ENCODE peak calls at places on chromosomes 16 and 17, in four cellular contexts. W, N, K and Y are unnamed samples. For H3K4me1, the result is how much of the 10 kb centered on the place peaks cover.

GRCh38 chr17:50207318-50207717 is 5.9 kb upstream of the COL1A1 start:
- DNase-seq in W (no peak), N (no peak), K (no peak), Y (no peak)

GRCh38 chr17:79435962-79436361 is 174.9 kb downstream of the RBFOX3 start:
- DNase-seq in W (no peak), N (no peak), K (no peak), Y (no peak)

GRCh38 chr17:73646409-73647305 is 2.4 kb upstream of the SDK2 start:
- DNase-seq in W (peak), N (no peak), K (no peak), Y (no peak)

GRCh38 chr16:78489072-78489471 is 389.6 kb downstream of the WWOX start:
- DNase-seq in W (no peak), N (no peak), K (no peak), Y (no peak)

GRCh38 chr17:29581583-29582253 is 7.7 kb downstream of the GIT1 start:
- DNase-seq in W (no peak), N (no peak), K (no peak), Y (no peak)

GRCh38 chr16:56767018-56767417 is 37.1 kb downstream of the NUP93 start:
- DNase-seq in W (no peak), N (no peak), K (no peak), Y (no peak)

GRCh38 chr16:61210039-61210438 is 826.2 kb downstream of the CDH8 start:
- DNase-seq in W (no peak), N (no peak), K (no peak), Y (no peak)

GRCh38 chr16:20746461-20746860 is 4.8 kb upstream of the THUMPD1 start:
- DNase-seq in W (no peak), N (no peak), K (no peak), Y (no peak)

GRCh38 chr17:40326832-40327199 is 17.8 kb downstream of the RARA start:
- DNase-seq in W (no peak), N (no peak), K (peak), Y (no peak)

GRCh38 chr17:60491771-60492170 is 34.3 kb downstream of the APPBP2 start:
- DNase-seq in W (no peak), N (no peak), K (no peak), Y (no peak)

GRCh38 chr16:165218-165538 is 600 bp upstream of the HBM start:
- DNase-seq in W (no peak), N (no peak), K (no peak), Y (no peak)

GRCh38 chr17:31398381-31399275 is 7.2 kb downstream of the RAB11FIP4 start:
- DNase-seq in W (no peak), N (no peak), K (no peak), Y (no peak)

GRCh38 chr16:48611329-48612137 is 1.6 kb upstream of the N4BP1 start:
- DNase-seq in W (peak), N (no peak), K (no peak), Y (no peak)

GRCh38 chr17:32517982-32518381 is 31.2 kb downstream of the CDK5R1 start:
- DNase-seq in W (no peak), N (no peak), K (no peak), Y (no peak)

GRCh38 chr16:56233795-56234566 is 42.7 kb downstream of the GNAO1 start:
- DNase-seq in W (no peak), N (no peak), K (no peak), Y (no peak)

GRCh38 chr17:70956731-70957130 is 787.4 kb downstream of the KCNJ2 start:
- DNase-seq in W (no peak), N (no peak), K (no peak), Y (no peak)

GRCh38 chr16:12271006-12271405 is 294.5 kb downstream of the SNX29 start:
- DNase-seq in W (no peak), N (peak), K (no peak), Y (peak)

GRCh38 chr16:56932588-56933265 is 785 bp downstream of the HERPUD1 start:
- DNase-seq in W (peak), N (no peak), K (peak), Y (no peak)

GRCh38 chr16:28915181-28915580 is 9.9 kb downstream of the RABEP2 start:
- DNase-seq in W (no peak), N (no peak), K (no peak), Y (no peak)

GRCh38 chr16:86702824-86703588 is 124.7 kb downstream of the FOXL1 start:
- DNase-seq in W (no peak), N (no peak), K (no peak), Y (no peak)

GRCh38 chr17:39663688-39664580 is 1.2 kb upstream of the TCAP start:
- DNase-seq in W (no peak), N (no peak), K (no peak), Y (no peak)

GRCh38 chr16:81455006-81455405 is 10.4 kb downstream of the CMIP start:
- DNase-seq in W (no peak), N (no peak), K (no peak), Y (no peak)

GRCh38 chr16:12340151-12340733 is 363.7 kb downstream of the SNX29 start:
- DNase-seq in W (peak), N (no peak), K (peak), Y (peak)

GRCh38 chr17:50297407-50297865 is 23.2 kb downstream of the TMEM92 start:
- DNase-seq in W (peak), N (peak), K (peak), Y (no peak)

GRCh38 chr17:79987187-79987889 is 48.3 kb downstream of the TBC1D16 start:
- DNase-seq in W (no peak), N (no peak), K (no peak), Y (no peak)

GRCh38 chr17:2030779-2031163 is 818 bp downstream of the DPH1 start:
- DNase-seq in W (no peak), N (no peak), K (no peak), Y (no peak)

GRCh38 chr16:12257926-12258561 is 281.5 kb downstream of the SNX29 start:
- DNase-seq in W (no peak), N (no peak), K (no peak), Y (no peak)

GRCh38 chr16:75679366-75679765 is 2.6 kb upstream of the CPHXL2 start:
- DNase-seq in W (no peak), N (no peak), K (no peak), Y (no peak)

GRCh38 chr17:62905233-62905632 is 60.8 kb upstream of the TANC2 start:
- DNase-seq in W (no peak), N (no peak), K (no peak), Y (no peak)

GRCh38 chr16:26371349-26371869 is 679.6 kb downstream of the HS3ST4 start:
- DNase-seq in W (no peak), N (no peak), K (no peak), Y (no peak)

GRCh38 chr17:17694229-17695081 is 13.2 kb downstream of the RAI1 start:
- DNase-seq in W (peak), N (no peak), K (peak), Y (no peak)

GRCh38 chr16:46691720-46692119 is 2.3 kb downstream of the ORC6 start:
- DNase-seq in W (no peak), N (no peak), K (no peak), Y (no peak)

GRCh38 chr17:65022751-65023421 is 33.7 kb downstream of the GNA13 start:
- DNase-seq in W (no peak), N (no peak), K (no peak), Y (no peak)

GRCh38 chr16:73126453-73126853 is 78.5 kb upstream of the ZFHX3 start:
- DNase-seq in W (no peak), N (no peak), K (peak), Y (no peak)

GRCh38 chr16:57042157-57043111 is 49.9 kb upstream of the CPNE2 start:
- DNase-seq in W (peak), N (no peak), K (no peak), Y (no peak)

GRCh38 chr16:20773679-20774078 is 9.9 kb downstream of the ACSM3 start:
- DNase-seq in W (no peak), N (no peak), K (no peak), Y (no peak)

GRCh38 chr17:68297168-68297567 is 5.9 kb downstream of the ARSG start:
- DNase-seq in W (no peak), N (no peak), K (no peak), Y (no peak)

GRCh38 chr16:89420204-89420603 is 70.2 kb downstream of the ANKRD11 start:
- DNase-seq in W (no peak), N (no peak), K (no peak), Y (no peak)

GRCh38 chr16:89413811-89414585 is 76.4 kb downstream of the ANKRD11 start:
- DNase-seq in W (no peak), N (no peak), K (no peak), Y (no peak)

GRCh38 chr16:89412811-89413210 is 77.5 kb downstream of the ANKRD11 start:
- DNase-seq in W (no peak), N (no peak), K (no peak), Y (no peak)

GRCh38 chr16:89418352-89418751 is 72.0 kb downstream of the ANKRD11 start:
- DNase-seq in W (no peak), N (no peak), K (no peak), Y (no peak)

DNA sequence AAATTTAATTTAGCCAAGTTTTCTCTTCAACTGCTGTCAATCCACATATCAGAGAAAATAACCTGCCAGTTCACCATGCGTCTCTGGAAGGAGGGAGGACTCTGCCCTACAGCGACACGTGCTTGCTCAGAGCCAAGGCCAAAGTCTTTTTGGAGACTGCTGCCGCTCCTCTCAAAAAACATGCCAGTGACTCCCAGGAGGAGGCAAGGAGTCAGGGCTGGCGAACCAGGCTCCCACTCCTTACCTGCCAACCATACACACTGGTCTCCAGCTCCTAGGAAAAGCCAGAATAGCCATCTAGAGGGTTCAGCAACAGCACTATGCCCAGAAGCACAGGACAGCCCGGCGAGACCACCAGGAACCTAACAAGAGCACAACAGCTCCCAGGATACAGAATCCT is 73.0 kb downstream of the ANKRD11 start:
- DNase-seq in W (no peak), N (no peak), K (no peak), Y (no peak)
- H3K4me1 ChIP-seq in W (half or more), N (under half), K (under half), Y (under half)

GRCh38 chr17:57603978-57604377 is 141.1 kb downstream of the CCDC182 start:
- DNase-seq in W (peak), N (no peak), K (no peak), Y (no peak)

GRCh38 chr17:57603541-57603940 is 141.6 kb downstream of the CCDC182 start:
- DNase-seq in W (no peak), N (no peak), K (no peak), Y (no peak)

GRCh38 chr17:57605734-57606105 is 139.4 kb downstream of the CCDC182 start:
- DNase-seq in W (no peak), N (no peak), K (no peak), Y (no peak)

GRCh38 chr17:57606111-57606875 is 138.8 kb downstream of the CCDC182 start:
- DNase-seq in W (no peak), N (no peak), K (no peak), Y (no peak)

GRCh38 chr17:57604771-57605733 is 140.0 kb downstream of the CCDC182 start:
- DNase-seq in W (peak), N (no peak), K (peak), Y (no peak)
- H3K4me3 ChIP-seq in W (peak), N (no peak), K (no peak), Y (no peak)

GRCh38 chr17:19388791-19389190 is 1.8 kb upstream of the MFAP4 start:
- DNase-seq in W (no peak), N (no peak), K (no peak), Y (no peak)

GRCh38 chr17:19384723-19385391 is 2.1 kb downstream of the MFAP4 start:
- DNase-seq in W (no peak), N (no peak), K (peak), Y (no peak)

GRCh38 chr17:19387921-19388521 is 1.0 kb upstream of the MFAP4 start:
- DNase-seq in W (no peak), N (no peak), K (peak), Y (no peak)

GRCh38 chr17:19386974-19387920 is at the start of gene MFAP4:
- DNase-seq in W (no peak), N (no peak), K (peak), Y (no peak)

GRCh38 chr17:19386276-19386863 is 620 bp downstream of the MFAP4 start:
- DNase-seq in W (no peak), N (no peak), K (peak), Y (no peak)
- H3K4me1 ChIP-seq in W (under half), N (under half), K (under half), Y (under half)

GRCh38 chr16:4052801-4053662 is 63.2 kb downstream of the ADCY9 start:
- DNase-seq in W (no peak), N (no peak), K (peak), Y (no peak)

GRCh38 chr16:4055748-4056147 is 60.5 kb downstream of the ADCY9 start:
- DNase-seq in W (no peak), N (no peak), K (no peak), Y (no peak)

GRCh38 chr16:4052096-4052495 is 64.1 kb downstream of the ADCY9 start:
- DNase-seq in W (no peak), N (no peak), K (no peak), Y (no peak)

GRCh38 chr16:4051591-4051990 is 64.7 kb downstream of the ADCY9 start:
- DNase-seq in W (no peak), N (no peak), K (no peak), Y (no peak)

GRCh38 chr16:4053663-4054479 is 62.4 kb downstream of the ADCY9 start:
- DNase-seq in W (no peak), N (no peak), K (peak), Y (no peak)
- H3K4me3 ChIP-seq in W (no peak), N (no peak), K (peak), Y (no peak)